ENCODE peak calls at places on chromosomes 7 and 10, in five cellular contexts. Y is WTC11, T is H4, S is caudate nucleus, Q is A549. I is an unnamed sample.
A peak's percentile ranks its signal among the peaks of the same experiment; 100 is the strongest.

GRCh38 chr10:14032406-14032998 is 298.2 kb downstream of the FRMD4A start:
- DNase-seq in Y (peak; percentile 90), T (no peak), S (no peak), Q (no peak), I (no peak)

GRCh38 chr10:12390733-12391132 is 41.4 kb downstream of the CAMK1D start:
- DNase-seq in Y (no peak), T (no peak), S (no peak), Q (no peak), I (no peak)

GRCh38 chr10:224571-224970 is 89.3 kb downstream of the ZMYND11 start:
- DNase-seq in Y (no peak), T (no peak), S (no peak), Q (no peak), I (no peak)

GRCh38 chr10:123143162-123143824 is 4.6 kb upstream of the HMX2 start:
- DNase-seq in Y (peak; percentile 34), T (no peak), S (no peak), Q (no peak), I (no peak)

GRCh38 chr7:90552521-90552920 is 43.6 kb upstream of the CDK14 start:
- DNase-seq in Y (no peak), T (no peak), S (no peak), Q (no peak), I (no peak)

GRCh38 chr7:157621131-157621681 is 284.4 kb downstream of the DNAJB6 start:
- DNase-seq in Y (no peak), T (no peak), S (no peak), Q (no peak), I (no peak)

GRCh38 chr10:86411281-86411841 is 44.8 kb upstream of the GRID1 start:
- DNase-seq in Y (no peak), T (no peak), S (no peak), Q (no peak), I (no peak)

GRCh38 chr7:140326116-140326928 is 72.0 kb downstream of the SLC37A3 start:
- DNase-seq in Y (peak; percentile 52), T (peak; percentile 38), S (peak; percentile 51), Q (peak; percentile 79), I (peak; percentile 71)

GRCh38 chr10:29140991-29141390 is 147.9 kb upstream of the LYZL1 start:
- DNase-seq in Y (no peak), T (peak; percentile 43), S (no peak), Q (peak; percentile 39), I (no peak)

GRCh38 chr7:106866298-106867281 is 1.5 kb downstream of the PIK3CG start:
- DNase-seq in Y (no peak), T (no peak), S (no peak), Q (no peak), I (no peak)

GRCh38 chr7:66571568-66571967 is 57.1 kb upstream of the KCTD7 start:
- DNase-seq in Y (no peak), T (no peak), S (no peak), Q (no peak), I (no peak)

GRCh38 chr7:44700322-44700721 is 48.3 kb upstream of the ZMIZ2 start:
- DNase-seq in Y (no peak), T (no peak), S (no peak), Q (no peak), I (no peak)

GRCh38 chr7:3028071-3028766 is 15.4 kb downstream of the CARD11 start:
- DNase-seq in Y (no peak), T (peak; percentile 89), S (peak; percentile 1), Q (peak; percentile 64), I (peak; percentile 66)

GRCh38 chr10:73731588-73732375 is 12.4 kb upstream of the SEC24C start:
- DNase-seq in Y (no peak), T (no peak), S (no peak), Q (no peak), I (no peak)

GRCh38 chr10:75405201-75406143 is 3.9 kb upstream of the ZNF503 start:
- DNase-seq in Y (no peak), T (no peak), S (no peak), Q (no peak), I (peak; percentile 62)

GRCh38 chr7:30327813-30328212 is 43.4 kb downstream of the ZNRF2 start:
- DNase-seq in Y (no peak), T (no peak), S (no peak), Q (no peak), I (no peak)

GRCh38 chr10:42962120-42962901 is 114.6 kb upstream of the RET start:
- DNase-seq in Y (peak; percentile 8), T (no peak), S (no peak), Q (no peak), I (no peak)

GRCh38 chr10:62850646-62851045 is 34.5 kb upstream of the EGR2 start:
- DNase-seq in Y (no peak), T (no peak), S (no peak), Q (no peak), I (no peak)

GRCh38 chr10:5461201-5461585 is 38.2 kb downstream of the CALML5 start:
- DNase-seq in Y (no peak), T (no peak), S (no peak), Q (no peak), I (no peak)

GRCh38 chr10:78506614-78507013 is 473.0 kb downstream of the RPS24 start:
- DNase-seq in Y (no peak), T (no peak), S (no peak), Q (no peak), I (no peak)

GRCh38 chr10:98078774-98079173 is 48.4 kb upstream of the CRTAC1 start:
- DNase-seq in Y (no peak), T (no peak), S (no peak), Q (no peak), I (no peak)

GRCh38 chr7:158676898-158677297 is 27.7 kb downstream of the NCAPG2 start:
- DNase-seq in Y (no peak), T (no peak), S (no peak), Q (no peak), I (no peak)

GRCh38 chr7:29839302-29839701 is 33.0 kb downstream of the WIPF3 start:
- DNase-seq in Y (no peak), T (peak; percentile 88), S (no peak), Q (peak; percentile 16), I (no peak)

GRCh38 chr10:11754180-11754579 is 12.0 kb downstream of the ECHDC3 start:
- DNase-seq in Y (no peak), T (no peak), S (no peak), Q (no peak), I (no peak)

GRCh38 chr7:156666368-156667109 is 26.0 kb downstream of the RNF32 start:
- DNase-seq in Y (no peak), T (no peak), S (no peak), Q (no peak), I (no peak)

GRCh38 chr7:101817031-101817929 is at the start of gene CUX1:
- DNase-seq in Y (peak; percentile 35), T (no peak), S (no peak), Q (peak; percentile 63), I (peak; percentile 22)

GRCh38 chr10:93554760-93555432 is 11.6 kb upstream of the FFAR4 start:
- DNase-seq in Y (peak; percentile 85), T (peak; percentile 53), S (peak; percentile 20), Q (peak; percentile 76), I (peak; percentile 68)

GRCh38 chr7:141701489-141702046 is 398 bp downstream of the DENND11 start:
- DNase-seq in Y (peak; percentile 55), T (peak; percentile 24), S (no peak), Q (peak; percentile 35), I (peak; percentile 18)

GRCh38 chr10:14812271-14812670 is 25.6 kb downstream of the CDNF start:
- DNase-seq in Y (no peak), T (peak; percentile 57), S (no peak), Q (no peak), I (no peak)

GRCh38 chr10:33965795-33966581 is 631.5 kb upstream of the NRP1 start:
- DNase-seq in Y (no peak), T (no peak), S (no peak), Q (no peak), I (no peak)